ENCODE peak calls at places on chromosomes 1 and 21, in four cellular contexts. I is K562, J is endothelial cell of umbilical vein, S is GM23338. G is an unnamed sample.

GRCh38 chr1:236480758-236481436 is 42.9 kb upstream of the LGALS8 start:
- DNase-seq in I (peak), J (no peak), S (no peak), G (no peak)

GRCh38 chr1:185759061-185759460 is 24.9 kb downstream of the HMCN1 start:
- DNase-seq in I (no peak), J (peak), S (no peak), G (no peak)

GRCh38 chr1:69824932-69825331 is 257.2 kb downstream of the LRRC7 start:
- DNase-seq in I (no peak), J (no peak), S (no peak), G (no peak)

GRCh38 chr1:33280091-33280661 is 23.9 kb downstream of the ZNF362 start:
- DNase-seq in I (no peak), J (no peak), S (peak), G (no peak)

GRCh38 chr21:33011462-33011861 is 14.3 kb upstream of the OLIG2 start:
- DNase-seq in I (no peak), J (no peak), S (no peak), G (no peak)

GRCh38 chr1:204075890-204076837 is 3.2 kb downstream of the SOX13 start:
- DNase-seq in I (no peak), J (no peak), S (no peak), G (no peak)

GRCh38 chr1:64043328-64043727 is 160.1 kb upstream of the UBE2U start:
- DNase-seq in I (no peak), J (no peak), S (no peak), G (no peak)

GRCh38 chr1:159980076-159980475 is 26.0 kb upstream of the SLAMF9 start:
- DNase-seq in I (no peak), J (no peak), S (no peak), G (no peak)

GRCh38 chr1:214676747-214677146 is 73.8 kb downstream of the CENPF start:
- DNase-seq in I (no peak), J (no peak), S (no peak), G (no peak)

GRCh38 chr21:42782723-42783247 is 96.6 kb downstream of the WDR4 start:
- DNase-seq in I (no peak), J (no peak), S (no peak), G (no peak)

GRCh38 chr1:167059045-167059728 is 31.0 kb downstream of the GPA33 start:
- DNase-seq in I (peak), J (peak), S (peak), G (peak)

GRCh38 chr1:85278853-85279314 is 2.5 kb upstream of the BCL10 start:
- DNase-seq in I (peak), J (peak), S (no peak), G (no peak)

GRCh38 chr1:210850556-210850955 is 283.4 kb downstream of the KCNH1 start:
- DNase-seq in I (no peak), J (no peak), S (no peak), G (no peak)

GRCh38 chr1:55503663-55504305 is 288.6 kb upstream of the USP24 start:
- DNase-seq in I (no peak), J (no peak), S (no peak), G (no peak)

GRCh38 chr1:2564815-2565415 is 8.7 kb downstream of the TNFRSF14 start:
- DNase-seq in I (no peak), J (no peak), S (no peak), G (no peak)

GRCh38 chr1:89499320-89499719 is 25.3 kb upstream of the LRRC8B start:
- DNase-seq in I (no peak), J (no peak), S (no peak), G (no peak)

GRCh38 chr1:150165622-150166612 is 16.2 kb downstream of the PLEKHO1 start:
- DNase-seq in I (peak), J (peak), S (peak), G (no peak)

GRCh38 chr1:154270833-154271232 is 1.6 kb upstream of the HAX1 start:
- DNase-seq in I (no peak), J (no peak), S (no peak), G (no peak)

GRCh38 chr1:94670273-94670672 is 128.7 kb upstream of the F3 start:
- DNase-seq in I (no peak), J (no peak), S (no peak), G (no peak)

GRCh38 chr21:15441060-15441493 is 288.7 kb upstream of the USP25 start:
- DNase-seq in I (no peak), J (no peak), S (peak), G (no peak)

GRCh38 chr1:206766251-206766856 is 4.2 kb upstream of the IL19 start:
- DNase-seq in I (peak), J (no peak), S (no peak), G (no peak)

GRCh38 chr1:100362821-100363466 is 10.6 kb downstream of the CDC14A start:
- DNase-seq in I (peak), J (no peak), S (peak), G (no peak)

GRCh38 chr1:31822766-31823165 is 6.9 kb upstream of the SPOCD1 start:
- DNase-seq in I (no peak), J (no peak), S (no peak), G (no peak)

GRCh38 chr1:11746092-11746491 is 10.2 kb downstream of the AGTRAP start:
- DNase-seq in I (no peak), J (peak), S (no peak), G (no peak)

GRCh38 chr1:205262706-205263105 is 35.0 kb downstream of the TMCC2 start:
- DNase-seq in I (no peak), J (no peak), S (no peak), G (no peak)

GRCh38 chr1:44237721-44238457 is 24.6 kb downstream of the DMAP1 start:
- DNase-seq in I (peak), J (peak), S (peak), G (peak)

GRCh38 chr1:25874209-25874608 is 1.3 kb downstream of the PAQR7 start:
- DNase-seq in I (no peak), J (no peak), S (no peak), G (no peak)

GRCh38 chr1:25873120-25873519 is 2.4 kb downstream of the PAQR7 start:
- DNase-seq in I (no peak), J (no peak), S (no peak), G (no peak)

GRCh38 chr1:25875154-25875855 is at the start of gene PAQR7:
- DNase-seq in I (peak), J (peak), S (peak), G (no peak)

GRCh38 chr1:25875856-25876692 is 566 bp upstream of the PAQR7 start:
- DNase-seq in I (no peak), J (no peak), S (peak), G (no peak)

DNA sequence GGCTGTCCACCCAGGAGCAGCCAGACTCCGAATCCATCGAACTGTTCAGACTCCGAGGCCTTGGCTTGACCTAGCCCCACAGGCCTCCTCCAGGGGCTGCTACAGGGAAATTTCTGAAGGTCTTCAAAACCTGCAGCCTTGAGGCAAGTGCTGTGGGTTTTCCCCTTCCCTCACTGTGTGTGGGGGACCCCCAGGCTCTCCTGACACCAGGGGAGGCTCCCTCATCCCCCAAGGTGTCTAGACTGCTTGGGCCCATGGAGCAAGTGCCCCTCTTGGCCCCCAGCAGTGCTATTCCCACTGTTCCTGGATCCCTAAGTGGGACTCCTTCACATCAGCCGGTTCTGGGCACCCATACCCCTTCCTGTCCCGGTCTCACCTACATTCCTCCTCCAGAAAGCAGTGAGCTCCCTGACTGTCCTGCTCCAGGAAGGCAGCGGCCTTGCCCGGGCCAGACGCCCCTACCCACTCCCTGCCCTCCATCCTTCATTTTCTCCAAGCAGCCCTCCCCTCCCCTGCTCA is 814 bp downstream of the PAQR7 start:
- DNase-seq in I (no peak), J (no peak), S (no peak), G (no peak)
- H3K27ac ChIP-seq in I (peak), J (no peak), S (no peak), G (no peak)

DNA sequence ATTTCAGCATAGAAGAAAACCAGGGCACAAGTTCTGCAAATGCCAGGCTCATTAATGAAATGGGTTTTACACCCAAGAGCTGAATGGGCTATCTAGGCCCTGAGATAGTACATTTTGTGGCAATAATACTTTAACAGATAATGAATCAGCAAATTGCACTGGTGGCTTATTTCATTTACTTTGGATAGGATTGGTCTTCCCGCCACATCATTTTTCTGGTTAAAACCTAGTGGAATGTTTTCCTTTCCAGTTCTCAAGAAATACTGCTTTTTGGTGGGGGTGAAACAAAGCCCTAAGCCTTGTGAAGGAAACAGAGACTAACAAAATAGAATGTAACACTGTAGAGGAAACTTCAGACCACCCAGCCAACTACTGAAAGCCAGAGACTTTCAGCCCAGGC is 172.2 kb downstream of the HHIPL2 start:
- DNase-seq in I (no peak), J (no peak), S (no peak), G (no peak)
- TF ChIP-seq POLR2AphosphoS5 in I (no peak), J (no peak), S (no peak), G (no peak)

GRCh38 chr1:83693409-83694126 is 305.4 kb downstream of the TTLL7 start:
- DNase-seq in I (no peak), J (peak), S (peak), G (no peak)
- TF ChIP-seq EZH2 in I (no peak), J (no peak), S (no peak), G (no peak)

GRCh38 chr1:59499273-59499955 is 202.5 kb downstream of the FGGY start:
- DNase-seq in I (no peak), J (no peak), S (no peak), G (no peak)

GRCh38 chr1:59502009-59502691 is 205.3 kb downstream of the FGGY start:
- DNase-seq in I (no peak), J (no peak), S (no peak), G (no peak)

GRCh38 chr1:59500970-59501742 is 204.3 kb downstream of the FGGY start:
- DNase-seq in I (no peak), J (no peak), S (no peak), G (no peak)

GRCh38 chr1:59498640-59499039 is 201.7 kb downstream of the FGGY start:
- DNase-seq in I (no peak), J (no peak), S (no peak), G (no peak)

GRCh38 chr1:59499956-59500569 is 203.2 kb downstream of the FGGY start:
- DNase-seq in I (no peak), J (peak), S (no peak), G (no peak)
- H3K27ac ChIP-seq in I (no peak), J (no peak), S (no peak), G (no peak)

DNA sequence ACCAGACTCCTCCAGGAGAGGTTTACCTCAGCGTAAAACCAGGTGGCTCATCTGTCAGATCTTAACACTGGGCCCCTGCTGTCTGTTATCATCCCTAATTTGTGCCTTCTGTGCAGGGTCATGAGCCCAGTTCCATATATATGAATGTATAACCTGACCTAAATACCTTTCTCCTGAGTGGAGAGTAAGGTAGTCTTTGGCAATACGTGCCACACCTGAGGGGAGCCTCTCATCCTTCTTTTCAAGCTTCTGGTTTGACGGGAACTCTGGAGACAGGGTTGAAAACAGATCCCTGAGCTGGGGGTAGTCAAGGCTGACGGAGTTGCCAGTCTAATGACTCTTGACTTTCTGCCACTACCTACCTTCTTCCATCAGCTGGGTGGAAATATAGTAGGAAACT is 4.1 kb downstream of the SFT2D2 start:
- DNase-seq in I (no peak), J (no peak), S (no peak), G (no peak)
- TF ChIP-seq POLR2AphosphoS5 in I (no peak), J (no peak), S (no peak), G (no peak)

GRCh38 chr1:161139765-161140164 is 7.3 kb upstream of the DEDD start:
- DNase-seq in I (peak), J (peak), S (peak), G (no peak)

GRCh38 chr1:161137881-161138280 is 5.4 kb upstream of the DEDD start:
- DNase-seq in I (no peak), J (no peak), S (peak), G (no peak)

GRCh38 chr1:161145832-161146231 is 7.9 kb upstream of the UFC1 start:
- DNase-seq in I (no peak), J (no peak), S (no peak), G (no peak)

GRCh38 chr1:161140755-161141400 is 8.4 kb upstream of the DEDD start:
- DNase-seq in I (no peak), J (no peak), S (no peak), G (no peak)
- TF ChIP-seq EZH2 in I (no peak), J (no peak), S (no peak), G (no peak)